ENCODE peak calls at places on chromosomes 6 and 20, in four cellular contexts. V is right cardiac atrium, N is RWPE2, R is pancreas. K is an unnamed sample. For H3K4me1 and H3K9me3, the result is how much of the 10 kb centered on the place peaks cover.

GRCh38 chr20:47950103-47950502 is 164.8 kb upstream of the SULF2 start:
- DNase-seq in V (no peak), N (peak), R (no peak), K (no peak)

GRCh38 chr6:102631921-102632320 is 1238.4 kb downstream of the GRIK2 start:
- DNase-seq in V (no peak), N (no peak), R (no peak), K (no peak)

GRCh38 chr6:140779991-140780596 is 1352.6 kb upstream of the GJE1 start:
- DNase-seq in V (no peak), N (peak), R (no peak), K (no peak)

GRCh38 chr6:20353134-20353533 is 48.5 kb upstream of the E2F3 start:
- DNase-seq in V (no peak), N (no peak), R (no peak), K (no peak)

GRCh38 chr6:10610289-10610688 is 84.1 kb downstream of the C6orf52 start:
- DNase-seq in V (no peak), N (no peak), R (no peak), K (no peak)

GRCh38 chr6:42407379-42407778 is 44.3 kb downstream of the TRERF1 start:
- DNase-seq in V (no peak), N (no peak), R (no peak), K (no peak)

GRCh38 chr20:57205625-57206219 is 60.7 kb downstream of the BMP7 start:
- DNase-seq in V (no peak), N (peak), R (no peak), K (no peak)

GRCh38 chr6:75438186-75438880 is 55.3 kb downstream of the FILIP1 start:
- DNase-seq in V (no peak), N (no peak), R (no peak), K (no peak)

GRCh38 chr6:154792761-154793160 is 59.5 kb downstream of the SCAF8 start:
- DNase-seq in V (no peak), N (no peak), R (no peak), K (no peak)

GRCh38 chr20:44696315-44696714 is 18.9 kb upstream of the CCN5 start:
- DNase-seq in V (no peak), N (no peak), R (no peak), K (no peak)

GRCh38 chr6:23523771-23524170 is 602.2 kb upstream of the NRSN1 start:
- DNase-seq in V (no peak), N (no peak), R (no peak), K (no peak)

GRCh38 chr6:10395171-10395945 is 19.5 kb downstream of the TFAP2A start:
- DNase-seq in V (no peak), N (no peak), R (no peak), K (no peak)

GRCh38 chr6:14638562-14638931 is 521.0 kb downstream of the CD83 start:
- DNase-seq in V (no peak), N (no peak), R (no peak), K (no peak)
- H3K4me1 ChIP-seq in V (under half), N (under half), R (under half), K (under half)

DNA sequence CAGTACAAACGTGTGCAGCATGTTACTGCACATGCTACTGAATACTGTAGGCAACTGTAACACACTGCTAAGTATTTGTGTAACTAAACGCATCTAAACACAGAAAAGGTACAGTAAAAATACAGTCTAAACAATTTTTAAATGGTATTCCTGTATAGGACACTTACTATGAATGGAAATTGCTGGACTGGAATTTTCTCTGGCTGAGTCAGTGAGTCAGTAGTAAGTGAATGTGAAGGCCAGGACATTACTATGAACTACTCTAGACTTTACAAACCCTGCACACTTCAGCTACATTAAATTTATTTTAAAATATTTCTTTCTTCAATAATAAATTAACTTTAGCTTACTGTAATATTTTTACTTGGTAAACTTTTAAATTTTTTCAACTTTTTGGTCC is 225.0 kb upstream of the TENT5A start:
- DNase-seq in V (no peak), N (no peak), R (no peak), K (no peak)
- H3K9me3 ChIP-seq in V (under half), N (under half), R (under half), K (under half)

GRCh38 chr20:63103402-63104311 is 96.9 kb upstream of the BHLHE23 start:
- DNase-seq in V (peak), N (peak), R (no peak), K (no peak)
- H3K27ac ChIP-seq in V (no peak), N (no peak), R (no peak), K (no peak)

DNA sequence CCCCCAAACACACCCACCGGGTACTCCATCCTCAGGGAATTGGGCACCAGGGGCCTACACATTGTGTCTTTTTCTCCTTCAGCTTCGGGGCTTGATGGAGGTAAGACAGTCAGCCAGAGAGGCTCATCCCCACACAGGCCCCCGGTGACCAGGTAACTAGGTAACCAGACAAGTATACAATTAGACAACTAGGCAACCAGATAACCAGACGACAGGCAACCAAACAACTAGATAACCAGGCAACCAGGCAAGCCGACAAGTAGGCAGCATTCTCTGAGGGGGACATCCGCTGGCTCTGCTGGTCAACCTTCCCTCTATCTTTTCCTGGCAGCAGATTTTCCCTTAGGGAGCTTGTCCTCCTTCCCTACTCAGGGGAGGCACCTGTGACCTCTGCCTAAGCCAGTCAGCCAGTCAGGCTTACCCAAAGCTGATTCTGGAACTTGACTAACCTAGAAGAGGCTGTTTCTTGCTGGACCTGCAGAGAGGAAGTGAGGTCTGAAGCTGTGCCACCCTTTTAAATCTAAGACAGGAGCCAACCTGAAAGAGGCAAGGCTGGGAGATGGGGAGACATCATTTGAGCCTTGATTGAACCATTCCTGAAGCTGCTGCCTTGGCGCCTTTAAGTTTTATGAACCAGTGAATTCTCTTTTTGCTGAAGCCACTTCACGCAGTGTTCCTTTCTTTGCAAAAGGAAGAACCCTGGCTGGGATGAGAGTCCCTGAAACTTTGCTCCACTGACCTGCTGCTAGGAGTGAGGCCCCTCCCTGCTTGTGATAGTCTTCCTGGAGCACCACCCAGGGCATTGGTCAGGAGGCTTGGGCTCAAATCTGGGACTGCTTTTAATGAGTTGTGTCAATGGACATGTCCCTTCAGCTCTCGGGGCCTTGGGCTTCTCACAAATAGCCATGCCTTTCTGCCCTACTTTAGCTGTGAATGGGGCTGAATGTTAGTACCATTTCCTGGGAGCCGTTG is 96.4 kb upstream of the RNF24 start:
- DNase-seq in V (no peak), N (no peak), R (no peak), K (no peak)
- H3K4me1 ChIP-seq in V (under half), N (under half), R (under half), K (under half)

GRCh38 chr6:106903299-106903698 is 71.2 kb downstream of the CD24 start:
- DNase-seq in V (no peak), N (no peak), R (no peak), K (no peak)
- H3K9me3 ChIP-seq in V (under half), N (under half), R (under half), K (under half)

DNA sequence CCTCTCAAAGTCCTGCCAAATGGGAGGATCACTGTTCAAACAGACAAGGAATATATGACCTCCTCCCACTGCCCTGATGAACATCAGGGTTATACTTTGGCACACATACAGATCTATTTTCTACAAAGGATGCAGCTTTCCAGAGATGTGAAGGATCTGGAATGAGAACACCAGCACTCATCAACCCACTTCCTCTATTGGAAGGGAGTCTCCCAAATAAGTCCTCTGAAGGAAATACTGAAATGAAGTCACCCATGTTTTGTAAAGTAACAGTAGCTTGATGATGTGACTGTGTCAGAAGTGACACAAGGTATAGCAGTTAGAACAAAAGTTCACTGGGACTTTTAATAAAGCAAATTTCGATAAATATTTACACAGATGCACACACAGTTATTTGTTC is 104.9 kb downstream of the OGFRL1 start:
- DNase-seq in V (no peak), N (no peak), R (no peak), K (no peak)
- H3K27ac ChIP-seq in V (no peak), N (peak), R (peak), K (no peak)